ENCODE peak calls at places on chromosomes 1 and 21, in nine cellular contexts. Y, P, S, B, O, T, N, Z and U are unnamed samples.

GRCh38 chr1:218259800-218260199 is 25.3 kb upstream of the RRP15 start:
- DNase-seq in Y (no peak), P (peak; percentile 64), S (no peak), B (no peak), O (no peak), T (no peak), N (peak; percentile 33), Z (no peak), U (no peak)

GRCh38 chr1:81305997-81306452 is 494.7 kb upstream of the ADGRL2 start:
- DNase-seq in Y (no peak), P (peak; percentile 38), S (no peak), B (no peak), O (no peak), T (no peak), N (no peak), Z (peak; percentile 24), U (no peak)

GRCh38 chr1:42137766-42138165 is 15.4 kb upstream of the GUCA2B start:
- DNase-seq in Y (no peak), P (no peak), S (no peak), B (no peak), O (no peak), T (no peak), N (no peak), Z (no peak), U (no peak)

GRCh38 chr1:201916649-201917249 is 28.1 kb downstream of the SHISA4 start:
- DNase-seq in Y (no peak), P (peak; percentile 46), S (peak; percentile 95), B (peak; percentile 61), O (peak; percentile 94), T (peak; percentile 62), N (peak; percentile 64), Z (no peak), U (peak; percentile 58)

GRCh38 chr1:165595561-165595960 is 35.5 kb upstream of the MGST3 start:
- DNase-seq in Y (no peak), P (peak; percentile 24), S (no peak), B (no peak), O (no peak), T (no peak), N (no peak), Z (no peak), U (no peak)

GRCh38 chr1:155125946-155126493 is 1.7 kb upstream of the EFNA1 start:
- DNase-seq in Y (no peak), P (peak; percentile 10), S (peak; percentile 89), B (no peak), O (peak; percentile 82), T (peak; percentile 65), N (no peak), Z (peak; percentile 54), U (peak; percentile 68)

GRCh38 chr1:97186381-97186780 is 464.8 kb downstream of the PTBP2 start:
- DNase-seq in Y (no peak), P (peak; percentile 49), S (no peak), B (no peak), O (no peak), T (no peak), N (no peak), Z (no peak), U (no peak)

GRCh38 chr1:66294692-66295384 is 239.1 kb upstream of the SGIP1 start:
- DNase-seq in Y (no peak), P (peak; percentile 85), S (no peak), B (no peak), O (no peak), T (no peak), N (no peak), Z (no peak), U (no peak)

GRCh38 chr1:39735731-39736130 is 3.0 kb upstream of the PPIE start:
- DNase-seq in Y (no peak), P (no peak), S (no peak), B (no peak), O (no peak), T (no peak), N (no peak), Z (no peak), U (no peak)

GRCh38 chr1:30990594-30990993 is 74.9 kb downstream of the PUM1 start:
- DNase-seq in Y (no peak), P (no peak), S (no peak), B (no peak), O (no peak), T (no peak), N (no peak), Z (no peak), U (no peak)

GRCh38 chr21:29718081-29718815 is 221.5 kb downstream of the GRIK1 start:
- DNase-seq in Y (no peak), P (peak; percentile 37), S (no peak), B (no peak), O (no peak), T (no peak), N (no peak), Z (no peak), U (no peak)

GRCh38 chr1:206050655-206051235 is 2.2 kb upstream of the RHEX start:
- DNase-seq in Y (no peak), P (peak; percentile 13), S (no peak), B (no peak), O (no peak), T (no peak), N (no peak), Z (no peak), U (no peak)

GRCh38 chr1:100989306-100990077 is 36.1 kb downstream of the DPH5 start:
- DNase-seq in Y (no peak), P (peak; percentile 54), S (no peak), B (no peak), O (no peak), T (no peak), N (no peak), Z (no peak), U (no peak)
- H3K27ac ChIP-seq in Y (no peak overlapping the region), P (no peak overlapping the region), S (peak overlapping the region; percentile 66), B (no peak overlapping the region), O (no peak overlapping the region), T (no peak overlapping the region), N (no peak overlapping the region), Z (no peak overlapping the region), U (peak overlapping the region; percentile 40)

DNA sequence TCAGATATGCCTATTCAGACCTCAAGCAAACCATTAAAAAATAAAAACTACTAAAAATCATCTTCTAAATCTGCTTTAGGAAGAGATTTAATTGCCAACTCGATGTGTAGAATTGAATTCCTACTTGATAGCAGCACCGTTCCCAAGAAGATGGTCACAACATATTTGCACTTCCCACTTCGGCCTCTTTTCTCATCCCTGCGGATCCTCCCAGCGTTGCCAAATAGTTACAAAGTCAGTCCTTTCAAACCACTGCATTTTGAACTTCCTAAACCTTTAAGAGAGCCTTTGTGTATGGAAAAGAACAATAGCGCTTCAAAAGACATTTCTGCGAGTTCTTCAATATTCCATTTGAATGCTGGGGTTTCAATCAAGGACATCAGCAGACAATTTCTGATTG is 2.5 kb downstream of the DAB1 start:
- DNase-seq in Y (no peak), P (no peak), S (no peak), B (no peak), O (no peak), T (no peak), N (no peak), Z (no peak), U (no peak)
- H3K27me3 ChIP-seq in Y (peaks cover 12% of the 10 kb centered on the region), P (peaks cover 59% of the 10 kb centered on the region), S (peaks cover 19% of the 10 kb centered on the region), B (peaks cover 45% of the 10 kb centered on the region), O (no peaks in the 10 kb centered on the region), T (peaks cover 59% of the 10 kb centered on the region), N (no peaks in the 10 kb centered on the region), Z (peaks cover 69% of the 10 kb centered on the region), U (peaks cover 26% of the 10 kb centered on the region)

DNA sequence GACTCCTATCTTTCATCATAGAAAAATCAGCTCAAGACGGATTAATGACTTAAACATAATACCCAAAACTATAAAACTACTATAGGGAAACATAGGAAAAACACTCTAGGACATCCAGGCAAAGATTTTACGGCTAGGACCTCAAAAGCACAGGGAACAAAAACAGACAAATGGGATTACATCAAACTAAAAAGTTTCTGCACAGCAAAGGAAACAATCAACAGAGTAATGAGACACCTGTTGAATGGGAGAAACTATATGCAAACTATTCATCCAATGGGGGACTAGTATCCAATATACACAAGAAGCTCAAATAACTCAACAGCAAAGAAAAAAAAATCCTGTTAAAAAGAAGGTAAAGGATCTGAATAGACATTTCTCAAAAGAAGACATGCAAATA is 18.6 kb downstream of the NSL1 start:
- DNase-seq in Y (no peak), P (no peak), S (no peak), B (no peak), O (no peak), T (no peak), N (no peak), Z (no peak), U (no peak)
- H3K4me1 ChIP-seq in Y (no peaks in the 10 kb centered on the region), P (no peaks in the 10 kb centered on the region), S (peaks cover 3% of the 10 kb centered on the region), B (no peaks in the 10 kb centered on the region), O (no peaks in the 10 kb centered on the region), T (no peaks in the 10 kb centered on the region), N (peaks cover 5% of the 10 kb centered on the region), Z (no peaks in the 10 kb centered on the region), U (no peaks in the 10 kb centered on the region)

GRCh38 chr1:54888080-54888733 is 1.2 kb upstream of the DHCR24 start:
- DNase-seq in Y (no peak), P (no peak), S (no peak), B (no peak), O (no peak), T (no peak), N (no peak), Z (no peak), U (peak; percentile 49)

GRCh38 chr1:54885863-54886723 is 902 bp downstream of the DHCR24 start:
- DNase-seq in Y (no peak), P (peak; percentile 82), S (no peak), B (no peak), O (no peak), T (no peak), N (peak; percentile 54), Z (peak; percentile 6), U (peak; percentile 81)

GRCh38 chr1:54885237-54885679 is 1.7 kb downstream of the DHCR24 start:
- DNase-seq in Y (no peak), P (peak; percentile 22), S (no peak), B (no peak), O (no peak), T (no peak), N (no peak), Z (no peak), U (no peak)

GRCh38 chr1:54887665-54888071 is 673 bp upstream of the DHCR24 start:
- DNase-seq in Y (no peak), P (no peak), S (no peak), B (peak; percentile 42), O (peak; percentile 83), T (peak; percentile 49), N (no peak), Z (no peak), U (peak; percentile 54)

DNA sequence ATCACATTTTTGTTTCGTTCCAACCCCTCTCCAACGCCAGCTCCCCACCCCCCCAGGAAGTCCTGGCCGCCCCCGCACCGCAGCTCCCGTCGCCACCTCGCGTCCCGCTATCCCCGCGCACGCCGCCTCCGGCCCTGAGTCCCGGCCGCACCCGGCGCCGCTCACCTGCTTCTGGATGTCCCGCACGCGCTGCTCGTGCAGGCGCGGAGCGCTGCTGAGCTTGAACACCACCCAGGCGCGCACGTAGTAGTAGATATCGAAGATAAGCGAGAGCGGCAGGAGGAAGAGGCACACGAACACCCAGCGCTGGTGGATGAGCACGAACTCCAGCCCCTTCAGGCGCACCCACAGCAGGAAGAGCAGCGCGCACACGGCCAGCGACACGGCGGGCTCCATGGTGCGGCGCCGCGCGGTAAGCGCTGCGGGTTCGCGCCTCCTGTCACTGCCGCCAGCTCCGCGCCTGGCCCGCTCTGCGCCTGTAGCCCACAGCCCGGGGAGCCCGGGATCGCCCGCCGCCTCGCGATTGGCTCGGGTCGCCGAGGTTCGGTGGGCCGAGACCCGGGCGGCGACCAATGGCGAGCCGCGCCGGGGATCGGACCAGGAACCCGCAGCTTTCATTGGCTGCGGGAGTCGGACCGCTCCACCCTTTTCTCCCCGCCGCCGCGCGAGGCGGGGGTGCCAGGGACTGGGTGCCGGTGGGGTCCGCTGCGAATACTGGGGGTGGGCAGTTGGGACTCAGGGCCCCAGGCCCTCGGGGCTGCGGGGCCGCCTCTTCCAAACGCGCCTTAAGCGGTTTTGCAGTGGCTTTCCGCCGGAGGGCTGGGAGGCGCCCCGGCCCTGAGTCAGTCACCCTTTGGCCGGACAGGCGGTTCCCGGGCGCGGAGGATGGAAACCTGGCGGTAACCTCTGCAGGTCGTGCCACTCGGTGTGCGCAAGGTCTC is at the start of gene DHCR24:
- DNase-seq in Y (peak; percentile 25), P (peak; percentile 90), S (peak; percentile 86), B (peak; percentile 83), O (peak; percentile 94), T (peak; percentile 77), N (peak; percentile 100), Z (peak; percentile 82), U (peak; percentile 87)
- H3K27ac ChIP-seq in Y (peak within 1 kb of the TSS; percentile 11), P (peak within 1 kb of the TSS; percentile 96), S (peak within 1 kb of the TSS; percentile 32), B (peak within 1 kb of the TSS; percentile 92), O (no peak within 1 kb of the TSS), T (peak within 1 kb of the TSS; percentile 84), N (peak within 1 kb of the TSS; percentile 89), Z (peak within 1 kb of the TSS; percentile 73), U (peak within 1 kb of the TSS; percentile 56)